ENCODE peak calls at places on chromosomes 11 and 22, in ten cellular contexts. E is foreskin keratinocyte, Q is WTC11, I is SK-N-SH, W is fibroblast of lung, S is cardiac muscle cell, M is H9, L is Caco-2, T is esophagus squamous epithelium, K is tibial artery. F is an unnamed sample.

GRCh38 chr22:31692186-31692886 is 30.3 kb upstream of the PISD start:
- DNase-seq in E (peak; percentile 58), Q (no peak), I (no peak), W (peak; percentile 55), S (no peak), M (no peak), L (no peak), T (no peak), K (no peak), F (no peak)

GRCh38 chr22:39291501-39291900 is 27.9 kb downstream of the RPL3 start:
- DNase-seq in E (no peak), Q (no peak), I (no peak), W (no peak), S (no peak), M (peak; percentile 46), L (no peak), T (no peak), K (no peak), F (no peak)

GRCh38 chr11:59679347-59679746 is 10.5 kb upstream of the PATL1 start:
- DNase-seq in E (no peak), Q (no peak), I (no peak), W (no peak), S (no peak), M (no peak), L (no peak), T (no peak), K (no peak), F (no peak)

GRCh38 chr11:101128571-101129202 is 926 bp downstream of the PGR start:
- DNase-seq in E (no peak), Q (peak; percentile 15), I (peak; percentile 13), W (no peak), S (peak; percentile 6), M (peak; percentile 43), L (no peak), T (no peak), K (peak; percentile 24), F (no peak)

GRCh38 chr11:95674669-95675358 is 114.8 kb downstream of the FAM76B start:
- DNase-seq in E (no peak), Q (no peak), I (no peak), W (no peak), S (no peak), M (no peak), L (no peak), T (no peak), K (no peak), F (no peak)

GRCh38 chr11:34773826-34774225 is 142.4 kb downstream of the APIP start:
- DNase-seq in E (no peak), Q (no peak), I (no peak), W (peak; percentile 84), S (no peak), M (no peak), L (no peak), T (no peak), K (no peak), F (no peak)

GRCh38 chr11:34890812-34891211 is 25.4 kb downstream of the APIP start:
- DNase-seq in E (no peak), Q (no peak), I (peak; percentile 28), W (peak; percentile 42), S (peak; percentile 52), M (no peak), L (peak; percentile 27), T (no peak), K (no peak), F (no peak)

GRCh38 chr11:129992161-129992944 is 10.3 kb downstream of the PRDM10 start:
- DNase-seq in E (no peak), Q (peak; percentile 66), I (peak; percentile 67), W (peak; percentile 46), S (peak; percentile 36), M (peak; percentile 67), L (peak; percentile 80), T (no peak), K (no peak), F (peak; percentile 61)

GRCh38 chr22:30340911-30341685 is 14.4 kb upstream of the TBC1D10A start:
- DNase-seq in E (no peak), Q (no peak), I (no peak), W (no peak), S (no peak), M (no peak), L (no peak), T (no peak), K (peak; percentile 44), F (no peak)

GRCh38 chr22:17638182-17638431 is 450 bp upstream of the BCL2L13 start:
- DNase-seq in E (peak; percentile 72), Q (no peak), I (no peak), W (no peak), S (no peak), M (no peak), L (no peak), T (no peak), K (peak; percentile 32), F (no peak)
- TF ChIP-seq CTCF in E (peak; percentile 37), Q (no peak), I (no peak), W (no peak), S (peak; percentile 11), M (no peak), L (no peak), T (no peak), K (no peak), F (no peak)

GRCh38 chr11:104872393-104872792 is 25.9 kb downstream of the CASP12 start:
- DNase-seq in E (no peak), Q (no peak), I (no peak), W (no peak), S (no peak), M (no peak), L (no peak), T (no peak), K (no peak), F (no peak)

GRCh38 chr11:104876324-104876723 is 21.9 kb downstream of the CASP12 start:
- DNase-seq in E (no peak), Q (no peak), I (no peak), W (peak; percentile 49), S (no peak), M (no peak), L (no peak), T (no peak), K (no peak), F (no peak)

GRCh38 chr11:104870910-104871309 is 27.4 kb downstream of the CASP12 start:
- DNase-seq in E (no peak), Q (no peak), I (no peak), W (peak; percentile 83), S (no peak), M (no peak), L (no peak), T (no peak), K (no peak), F (no peak)

GRCh38 chr11:104876838-104877500 is 21.3 kb downstream of the CASP12 start:
- DNase-seq in E (no peak), Q (no peak), I (peak; percentile 29), W (no peak), S (no peak), M (no peak), L (no peak), T (no peak), K (no peak), F (no peak)

DNA sequence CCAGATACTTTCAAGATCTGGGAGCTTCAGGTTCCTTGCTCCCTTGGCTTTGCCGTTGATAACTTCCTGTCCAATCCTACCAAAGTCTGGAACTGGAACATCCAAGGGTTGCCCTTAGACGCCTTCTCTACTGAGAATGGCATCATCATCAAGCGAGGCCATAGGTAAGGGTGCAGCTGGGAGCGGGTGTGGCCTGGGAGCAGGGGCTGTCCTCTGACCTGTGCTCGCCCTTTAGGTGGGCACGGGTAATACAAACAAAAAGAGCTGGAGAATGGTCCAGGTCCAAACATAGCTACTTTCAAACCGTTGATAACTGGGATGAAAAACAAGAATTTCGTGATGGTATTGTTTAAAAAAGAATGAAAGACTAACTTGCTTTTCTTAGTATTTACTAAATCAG is 25.0 kb downstream of the CASP12 start:
- DNase-seq in E (no peak), Q (peak; percentile 37), I (no peak), W (no peak), S (no peak), M (peak; percentile 37), L (no peak), T (no peak), K (no peak), F (peak; percentile 0)
- TF ChIP-seq CTCF in E (no peak), Q (no peak), I (peak; percentile 15), W (no peak), S (no peak), M (peak; percentile 42), L (no peak), T (no peak), K (no peak), F (no peak)

GRCh38 chr11:123111465-123111864 is 49.5 kb upstream of the HSPA8 start:
- DNase-seq in E (peak; percentile 32), Q (no peak), I (peak; percentile 64), W (peak; percentile 59), S (peak; percentile 81), M (no peak), L (peak; percentile 64), T (no peak), K (no peak), F (peak; percentile 8)
- TF ChIP-seq CTCF in E (peak; percentile 96), Q (peak; percentile 54), I (peak; percentile 91), W (peak; percentile 59), S (peak; percentile 69), M (peak; percentile 88), L (peak; percentile 86), T (peak; percentile 81), K (peak; percentile 81), F (no peak)

DNA sequence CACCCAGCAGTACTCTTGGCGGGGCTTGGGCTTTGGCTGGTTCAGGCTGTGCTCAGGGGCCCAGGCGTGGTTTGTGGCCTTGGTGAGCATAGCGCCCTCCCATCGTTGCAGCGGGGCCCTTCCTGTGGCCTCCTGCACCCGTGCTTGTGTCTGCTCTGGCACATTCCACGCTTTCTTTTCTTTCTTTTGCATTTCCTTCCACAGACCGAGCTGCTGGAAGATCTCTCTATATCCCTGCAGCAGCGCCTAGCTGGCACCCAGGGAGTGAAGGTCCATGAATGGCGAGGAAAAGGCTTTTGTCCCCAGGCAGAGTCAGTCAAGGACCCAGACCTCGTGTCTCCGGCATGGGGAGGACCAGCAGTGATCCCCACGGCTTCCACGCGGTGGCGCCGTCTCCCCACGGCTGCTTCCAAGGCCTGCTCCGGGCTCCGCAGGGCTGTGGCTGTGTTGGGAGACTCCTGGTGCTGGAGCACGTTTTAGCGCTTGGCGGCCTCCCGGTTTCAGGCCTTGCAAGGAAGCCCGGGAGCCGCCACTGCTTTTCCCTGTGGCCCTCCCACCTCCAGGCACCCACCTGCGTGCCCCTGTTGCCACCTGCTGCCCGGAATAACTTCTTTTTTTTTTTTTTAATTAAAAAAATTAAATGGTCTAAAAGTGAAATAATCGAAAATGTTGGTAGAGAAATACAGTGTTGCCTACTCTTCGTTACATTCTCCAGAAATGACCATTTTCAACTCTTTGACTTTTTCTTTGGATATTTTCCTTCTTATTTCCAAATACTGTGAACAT is 28.5 kb downstream of the GLB1L2 start:
- DNase-seq in E (no peak), Q (peak; percentile 96), I (peak; percentile 98), W (peak; percentile 45), S (peak; percentile 88), M (peak; percentile 95), L (peak; percentile 75), T (no peak), K (peak; percentile 57), F (peak; percentile 62)
- TF ChIP-seq CTCF in E (peak; percentile 91), Q (peak; percentile 77), I (peak; percentile 76), W (peak; percentile 60), S (peak; percentile 86), M (peak; percentile 98), L (peak; percentile 72), T (peak; percentile 82), K (peak; percentile 63), F (peak; percentile 68)

F was measured in Calu3.